ENCODE peak calls at places on chromosomes 11 and 22, in ten cellular contexts. One of them, this sample, is unnamed.

GRCh38 chr11:76712125-76712524 is 41.6 kb upstream of the LRRC32 start:
- DNase-seq in lower lobe of right lung: no peak
- DNase-seq in effector CD8-positive, alpha-beta T cell: no peak
- DNase-seq in A549: no peak
- DNase-seq in stimulated activated CD8-positive, alpha-beta memory T cell treated with anti-CD3 and anti-CD28 coated beads, Interleukin-15, amount 100 ng/mL, for 24 hours: no peak
- DNase-seq in heart right ventricle: no peak
- DNase-seq in HTR-8/SVneo: no peak
- DNase-seq in progenitor cell of endocrine pancreas: no peak
- DNase-seq in uterus: no peak
- DNase-seq in activated effector memory CD4-positive, alpha-beta T cell treated with anti-CD3 and anti-CD28 coated beads, Interleukin-2, amount 50 U/mL, for 16 hours: no peak
- DNase-seq in this sample: no peak

GRCh38 chr22:22565991-22566390 is 6.9 kb upstream of the PRAME start:
- DNase-seq in lower lobe of right lung: no peak
- DNase-seq in effector CD8-positive, alpha-beta T cell: no peak
- DNase-seq in A549: no peak
- DNase-seq in stimulated activated CD8-positive, alpha-beta memory T cell treated with anti-CD3 and anti-CD28 coated beads, Interleukin-15, amount 100 ng/mL, for 24 hours: no peak
- DNase-seq in heart right ventricle: no peak
- DNase-seq in HTR-8/SVneo: no peak
- DNase-seq in progenitor cell of endocrine pancreas: no peak
- DNase-seq in uterus: no peak
- DNase-seq in activated effector memory CD4-positive, alpha-beta T cell treated with anti-CD3 and anti-CD28 coated beads, Interleukin-2, amount 50 U/mL, for 16 hours: no peak
- DNase-seq in this sample: no peak

GRCh38 chr11:72723508-72723907 is 28.7 kb downstream of the ARAP1 start:
- DNase-seq in lower lobe of right lung: no peak
- DNase-seq in effector CD8-positive, alpha-beta T cell: no peak
- DNase-seq in A549: no peak
- DNase-seq in stimulated activated CD8-positive, alpha-beta memory T cell treated with anti-CD3 and anti-CD28 coated beads, Interleukin-15, amount 100 ng/mL, for 24 hours: no peak
- DNase-seq in heart right ventricle: no peak
- DNase-seq in HTR-8/SVneo: no peak
- DNase-seq in progenitor cell of endocrine pancreas: no peak
- DNase-seq in uterus: no peak
- DNase-seq in activated effector memory CD4-positive, alpha-beta T cell treated with anti-CD3 and anti-CD28 coated beads, Interleukin-2, amount 50 U/mL, for 16 hours: no peak
- DNase-seq in this sample: no peak

GRCh38 chr11:94938399-94939055 is 34.8 kb downstream of the CWC15 start:
- DNase-seq in lower lobe of right lung: peak
- DNase-seq in effector CD8-positive, alpha-beta T cell: no peak
- DNase-seq in A549: no peak
- DNase-seq in stimulated activated CD8-positive, alpha-beta memory T cell treated with anti-CD3 and anti-CD28 coated beads, Interleukin-15, amount 100 ng/mL, for 24 hours: no peak
- DNase-seq in heart right ventricle: peak
- DNase-seq in HTR-8/SVneo: no peak
- DNase-seq in progenitor cell of endocrine pancreas: no peak
- DNase-seq in uterus: peak
- DNase-seq in activated effector memory CD4-positive, alpha-beta T cell treated with anti-CD3 and anti-CD28 coated beads, Interleukin-2, amount 50 U/mL, for 16 hours: no peak
- DNase-seq in this sample: no peak

GRCh38 chr22:27416553-27417427 is 384.8 kb downstream of the MN1 start:
- DNase-seq in lower lobe of right lung: no peak
- DNase-seq in effector CD8-positive, alpha-beta T cell: no peak
- DNase-seq in A549: no peak
- DNase-seq in stimulated activated CD8-positive, alpha-beta memory T cell treated with anti-CD3 and anti-CD28 coated beads, Interleukin-15, amount 100 ng/mL, for 24 hours: no peak
- DNase-seq in heart right ventricle: no peak
- DNase-seq in HTR-8/SVneo: peak
- DNase-seq in progenitor cell of endocrine pancreas: no peak
- DNase-seq in uterus: no peak
- DNase-seq in activated effector memory CD4-positive, alpha-beta T cell treated with anti-CD3 and anti-CD28 coated beads, Interleukin-2, amount 50 U/mL, for 16 hours: no peak
- DNase-seq in this sample: no peak

GRCh38 chr11:128260398-128260797 is 327.0 kb downstream of the ETS1 start:
- DNase-seq in lower lobe of right lung: no peak
- DNase-seq in effector CD8-positive, alpha-beta T cell: no peak
- DNase-seq in A549: no peak
- DNase-seq in stimulated activated CD8-positive, alpha-beta memory T cell treated with anti-CD3 and anti-CD28 coated beads, Interleukin-15, amount 100 ng/mL, for 24 hours: no peak
- DNase-seq in heart right ventricle: no peak
- DNase-seq in HTR-8/SVneo: no peak
- DNase-seq in progenitor cell of endocrine pancreas: no peak
- DNase-seq in uterus: no peak
- DNase-seq in activated effector memory CD4-positive, alpha-beta T cell treated with anti-CD3 and anti-CD28 coated beads, Interleukin-2, amount 50 U/mL, for 16 hours: no peak
- DNase-seq in this sample: no peak

GRCh38 chr22:23548501-23549197 is 31.4 kb downstream of the IGLL1 start:
- DNase-seq in lower lobe of right lung: no peak
- DNase-seq in effector CD8-positive, alpha-beta T cell: no peak
- DNase-seq in A549: no peak
- DNase-seq in stimulated activated CD8-positive, alpha-beta memory T cell treated with anti-CD3 and anti-CD28 coated beads, Interleukin-15, amount 100 ng/mL, for 24 hours: no peak
- DNase-seq in heart right ventricle: no peak
- DNase-seq in HTR-8/SVneo: no peak
- DNase-seq in progenitor cell of endocrine pancreas: no peak
- DNase-seq in uterus: no peak
- DNase-seq in activated effector memory CD4-positive, alpha-beta T cell treated with anti-CD3 and anti-CD28 coated beads, Interleukin-2, amount 50 U/mL, for 16 hours: peak
- DNase-seq in this sample: no peak

GRCh38 chr11:1165256-1166041 is 7.7 kb downstream of the MUC5AC start:
- DNase-seq in lower lobe of right lung: no peak
- DNase-seq in effector CD8-positive, alpha-beta T cell: no peak
- DNase-seq in A549: no peak
- DNase-seq in stimulated activated CD8-positive, alpha-beta memory T cell treated with anti-CD3 and anti-CD28 coated beads, Interleukin-15, amount 100 ng/mL, for 24 hours: no peak
- DNase-seq in heart right ventricle: no peak
- DNase-seq in HTR-8/SVneo: no peak
- DNase-seq in progenitor cell of endocrine pancreas: no peak
- DNase-seq in uterus: no peak
- DNase-seq in activated effector memory CD4-positive, alpha-beta T cell treated with anti-CD3 and anti-CD28 coated beads, Interleukin-2, amount 50 U/mL, for 16 hours: peak
- DNase-seq in this sample: no peak

GRCh38 chr11:45551181-45551580 is 114.2 kb downstream of the CHST1 start:
- DNase-seq in lower lobe of right lung: no peak
- DNase-seq in effector CD8-positive, alpha-beta T cell: no peak
- DNase-seq in A549: no peak
- DNase-seq in stimulated activated CD8-positive, alpha-beta memory T cell treated with anti-CD3 and anti-CD28 coated beads, Interleukin-15, amount 100 ng/mL, for 24 hours: no peak
- DNase-seq in heart right ventricle: no peak
- DNase-seq in HTR-8/SVneo: no peak
- DNase-seq in progenitor cell of endocrine pancreas: no peak
- DNase-seq in uterus: no peak
- DNase-seq in activated effector memory CD4-positive, alpha-beta T cell treated with anti-CD3 and anti-CD28 coated beads, Interleukin-2, amount 50 U/mL, for 16 hours: no peak
- DNase-seq in this sample: no peak

GRCh38 chr22:47232197-47232596 is 469.7 kb downstream of the TBC1D22A start:
- DNase-seq in lower lobe of right lung: no peak
- DNase-seq in effector CD8-positive, alpha-beta T cell: no peak
- DNase-seq in A549: no peak
- DNase-seq in stimulated activated CD8-positive, alpha-beta memory T cell treated with anti-CD3 and anti-CD28 coated beads, Interleukin-15, amount 100 ng/mL, for 24 hours: no peak
- DNase-seq in heart right ventricle: no peak
- DNase-seq in HTR-8/SVneo: no peak
- DNase-seq in progenitor cell of endocrine pancreas: no peak
- DNase-seq in uterus: no peak
- DNase-seq in activated effector memory CD4-positive, alpha-beta T cell treated with anti-CD3 and anti-CD28 coated beads, Interleukin-2, amount 50 U/mL, for 16 hours: no peak
- DNase-seq in this sample: no peak